ENCODE peak calls at places on chromosomes 2 and 18, in five cellular contexts. One of them, this sample, is unnamed.
A peak's percentile ranks its signal among the peaks of the same experiment; 100 is the strongest.

GRCh38 chr2:105473011-105473410 is 74.2 kb upstream of the FHL2 start:
- DNase-seq in Panc1: no peak
- DNase-seq in uterus: no peak
- DNase-seq in fibroblast of lung: peak; percentile 50
- DNase-seq in mammary epithelial cell: no peak
- DNase-seq in this sample: no peak

GRCh38 chr2:200199576-200200263 is 106.8 kb upstream of the SPATS2L start:
- DNase-seq in Panc1: no peak
- DNase-seq in uterus: no peak
- DNase-seq in fibroblast of lung: peak; percentile 3
- DNase-seq in mammary epithelial cell: peak; percentile 7
- DNase-seq in this sample: no peak

GRCh38 chr2:235194351-235194750 is 242.5 kb downstream of the SH3BP4 start:
- DNase-seq in Panc1: no peak
- DNase-seq in uterus: no peak
- DNase-seq in fibroblast of lung: no peak
- DNase-seq in mammary epithelial cell: peak; percentile 9
- DNase-seq in this sample: no peak

GRCh38 chr2:120344991-120345975 is 653 bp upstream of the INHBB start:
- DNase-seq in Panc1: no peak
- DNase-seq in uterus: no peak
- DNase-seq in fibroblast of lung: peak; percentile 18
- DNase-seq in mammary epithelial cell: no peak
- DNase-seq in this sample: no peak

GRCh38 chr18:6449213-6449612 is 34.5 kb upstream of the L3MBTL4 start:
- DNase-seq in Panc1: no peak
- DNase-seq in uterus: no peak
- DNase-seq in fibroblast of lung: no peak
- DNase-seq in mammary epithelial cell: no peak
- DNase-seq in this sample: no peak

GRCh38 chr2:83817511-83817910 is 641.6 kb downstream of the SUCLG1 start:
- DNase-seq in Panc1: no peak
- DNase-seq in uterus: no peak
- DNase-seq in fibroblast of lung: no peak
- DNase-seq in mammary epithelial cell: peak; percentile 2
- DNase-seq in this sample: no peak

GRCh38 chr2:50433635-50434034 is 598.3 kb downstream of the NRXN1 start:
- DNase-seq in Panc1: no peak
- DNase-seq in uterus: no peak
- DNase-seq in fibroblast of lung: no peak
- DNase-seq in mammary epithelial cell: no peak
- DNase-seq in this sample: no peak

GRCh38 chr2:109260116-109260855 is 131.3 kb downstream of the SH3RF3 start:
- DNase-seq in Panc1: no peak
- DNase-seq in uterus: no peak
- DNase-seq in fibroblast of lung: no peak
- DNase-seq in mammary epithelial cell: no peak
- DNase-seq in this sample: no peak

GRCh38 chr2:239814917-239815637 is 210.1 kb downstream of the NDUFA10 start:
- DNase-seq in Panc1: no peak
- DNase-seq in uterus: peak; percentile 72
- DNase-seq in fibroblast of lung: no peak
- DNase-seq in mammary epithelial cell: no peak
- DNase-seq in this sample: no peak

GRCh38 chr2:3197308-3197707 is 180.3 kb downstream of the EIPR1 start:
- DNase-seq in Panc1: no peak
- DNase-seq in uterus: no peak
- DNase-seq in fibroblast of lung: no peak
- DNase-seq in mammary epithelial cell: no peak
- DNase-seq in this sample: no peak

GRCh38 chr18:56326386-56327072 is 311.9 kb downstream of the TXNL1 start:
- DNase-seq in Panc1: no peak
- DNase-seq in uterus: no peak
- DNase-seq in fibroblast of lung: no peak
- DNase-seq in mammary epithelial cell: no peak
- DNase-seq in this sample: no peak

GRCh38 chr18:49611316-49611715 is 49.5 kb downstream of the LIPG start:
- DNase-seq in Panc1: no peak
- DNase-seq in uterus: no peak
- DNase-seq in fibroblast of lung: no peak
- DNase-seq in mammary epithelial cell: no peak
- DNase-seq in this sample: no peak

GRCh38 chr18:76943542-76944339 is 121.4 kb downstream of the ZNF236 start:
- DNase-seq in Panc1: no peak
- DNase-seq in uterus: peak; percentile 58
- DNase-seq in fibroblast of lung: no peak
- DNase-seq in mammary epithelial cell: no peak
- DNase-seq in this sample: no peak

GRCh38 chr2:173815778-173816177 is 149.4 kb downstream of the SP3 start:
- DNase-seq in Panc1: no peak
- DNase-seq in uterus: no peak
- DNase-seq in fibroblast of lung: no peak
- DNase-seq in mammary epithelial cell: peak; percentile 61
- DNase-seq in this sample: no peak

GRCh38 chr18:3612315-3612714 is 162.3 kb downstream of the TGIF1 start:
- DNase-seq in Panc1: no peak
- DNase-seq in uterus: no peak
- DNase-seq in fibroblast of lung: no peak
- DNase-seq in mammary epithelial cell: no peak
- DNase-seq in this sample: no peak

GRCh38 chr2:72173640-72174321 is 26.1 kb upstream of the CYP26B1 start:
- DNase-seq in Panc1: no peak
- DNase-seq in uterus: no peak
- DNase-seq in fibroblast of lung: peak; percentile 56
- DNase-seq in mammary epithelial cell: no peak
- DNase-seq in this sample: no peak

GRCh38 chr2:8394131-8394530 is 287.7 kb upstream of the ID2 start:
- DNase-seq in Panc1: no peak
- DNase-seq in uterus: no peak
- DNase-seq in fibroblast of lung: no peak
- DNase-seq in mammary epithelial cell: no peak
- DNase-seq in this sample: no peak

GRCh38 chr2:44740678-44741077 is 200.8 kb upstream of the SIX3 start:
- DNase-seq in Panc1: no peak
- DNase-seq in uterus: no peak
- DNase-seq in fibroblast of lung: peak; percentile 13
- DNase-seq in mammary epithelial cell: no peak
- DNase-seq in this sample: no peak

GRCh38 chr2:46700435-46700834 is 215.2 kb downstream of the MCFD2 start:
- DNase-seq in Panc1: no peak
- DNase-seq in uterus: no peak
- DNase-seq in fibroblast of lung: no peak
- DNase-seq in mammary epithelial cell: no peak
- DNase-seq in this sample: no peak

GRCh38 chr2:31151501-31151900 is 13.3 kb upstream of the GALNT14 start:
- DNase-seq in Panc1: no peak
- DNase-seq in uterus: no peak
- DNase-seq in fibroblast of lung: no peak
- DNase-seq in mammary epithelial cell: no peak
- DNase-seq in this sample: no peak
- TF ChIP-seq CTCF in Panc1: peak; percentile 36
- TF ChIP-seq CTCF in uterus: no peak
- TF ChIP-seq CTCF in fibroblast of lung: no peak
- TF ChIP-seq CTCF in mammary epithelial cell: no peak
- TF ChIP-seq CTCF in this sample: no peak

GRCh38 chr2:74373985-74374384 is 6.1 kb downstream of the DCTN1 start:
- DNase-seq in Panc1: no peak
- DNase-seq in uterus: no peak
- DNase-seq in fibroblast of lung: no peak
- DNase-seq in mammary epithelial cell: no peak
- DNase-seq in this sample: no peak
- H3K36me3 ChIP-seq in Panc1: peaks cover 2% of the 10 kb centered on the region
- H3K36me3 ChIP-seq in uterus: no peaks in the 10 kb centered on the region
- H3K36me3 ChIP-seq in fibroblast of lung: peaks cover 19% of the 10 kb centered on the region
- H3K36me3 ChIP-seq in mammary epithelial cell: peaks cover 12% of the 10 kb centered on the region
- H3K36me3 ChIP-seq in this sample: peaks cover 6% of the 10 kb centered on the region

DNA sequence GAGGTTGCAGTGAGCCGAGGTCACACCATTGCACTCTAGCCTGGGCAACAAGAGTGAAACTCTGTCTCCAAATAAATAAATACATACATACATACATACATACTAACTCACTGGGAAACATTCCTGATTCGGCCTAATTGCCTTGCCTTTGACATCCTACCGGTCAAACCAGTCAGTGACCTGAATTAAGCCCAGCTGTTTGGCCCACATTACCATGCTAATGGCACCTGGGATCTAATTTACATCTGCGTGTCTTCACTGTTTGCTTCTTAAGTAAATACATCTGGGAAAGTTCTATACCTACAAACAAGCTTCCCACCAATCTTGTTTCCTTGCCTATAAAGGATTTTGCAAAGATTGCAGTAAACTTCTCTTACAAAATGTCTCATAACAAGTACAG is 230.2 kb upstream of the ZC3H15 start:
- DNase-seq in Panc1: no peak
- DNase-seq in uterus: no peak
- DNase-seq in fibroblast of lung: no peak
- DNase-seq in mammary epithelial cell: no peak
- DNase-seq in this sample: no peak
- TF ChIP-seq CTCF in Panc1: no peak
- TF ChIP-seq CTCF in uterus: no peak
- TF ChIP-seq CTCF in fibroblast of lung: no peak
- TF ChIP-seq CTCF in mammary epithelial cell: no peak
- TF ChIP-seq CTCF in this sample: no peak

DNA sequence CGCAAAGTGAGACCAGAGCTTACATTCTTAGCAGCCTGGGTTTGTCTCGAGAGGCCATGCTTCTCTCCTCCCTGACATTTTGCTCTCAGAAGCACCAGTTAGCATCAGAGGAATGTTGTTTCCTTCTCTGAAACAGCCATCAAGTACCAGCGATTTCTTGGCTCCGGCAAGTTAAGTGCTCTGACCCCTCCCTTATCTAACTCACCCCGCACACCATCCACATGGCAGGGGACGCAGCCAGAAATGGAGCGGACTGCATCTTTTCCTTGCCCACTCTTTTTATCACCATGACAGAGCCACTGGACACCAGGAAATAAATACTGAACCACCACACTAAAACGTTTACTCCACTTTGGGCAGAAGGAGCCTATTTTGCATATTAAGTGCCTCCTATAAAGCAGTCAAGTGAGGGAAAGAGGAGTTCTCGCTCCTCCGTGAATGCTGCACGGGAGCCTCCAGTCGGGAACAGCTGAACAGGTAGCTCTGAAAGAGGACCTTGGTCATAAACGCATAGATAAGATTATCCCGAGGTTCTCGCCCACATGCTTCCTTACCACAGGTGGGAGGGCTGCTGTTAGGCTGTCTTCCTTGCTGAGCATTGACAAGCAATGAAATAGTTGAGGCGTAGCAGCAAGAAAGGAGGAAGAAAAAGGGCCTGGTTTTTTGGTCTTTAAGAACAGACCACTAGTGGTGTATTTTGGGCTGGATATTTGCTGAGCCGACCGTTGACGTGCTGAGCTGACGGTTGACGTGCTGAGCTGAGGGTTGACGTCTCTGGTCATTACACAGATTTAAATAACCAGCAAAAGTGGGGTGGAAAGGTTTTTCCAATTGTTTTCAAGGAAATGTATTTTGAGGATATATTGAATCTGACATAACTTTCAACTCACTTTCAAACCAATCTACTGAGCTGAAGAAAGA is 71.4 kb upstream of the ITGB6 start:
- DNase-seq in Panc1: no peak
- DNase-seq in uterus: peak; percentile 31
- DNase-seq in fibroblast of lung: peak; percentile 33
- DNase-seq in mammary epithelial cell: no peak
- DNase-seq in this sample: no peak
- H3K36me3 ChIP-seq in Panc1: peaks cover 3% of the 10 kb centered on the region
- H3K36me3 ChIP-seq in uterus: no peaks in the 10 kb centered on the region
- H3K36me3 ChIP-seq in fibroblast of lung: peaks cover 4% of the 10 kb centered on the region
- H3K36me3 ChIP-seq in mammary epithelial cell: peaks cover 10% of the 10 kb centered on the region
- H3K36me3 ChIP-seq in this sample: no peaks in the 10 kb centered on the region

This sample was measured in kidney epithelial cell.